ENCODE peak calls at places on chromosomes 3 and 15, in six cellular contexts. O is HCT116, W is HepG2, G is GM12878, R is A549, U is endothelial cell of umbilical vein. Q is an unnamed sample.

GRCh38 chr15:61205427-61205826 is 23.7 kb downstream of the RORA start:
- DNase-seq in U (peak; percentile 38), R (no peak), G (no peak), W (no peak), O (no peak), Q (no peak)

GRCh38 chr15:47756872-47757271 is 39.6 kb downstream of the SEMA6D start:
- DNase-seq in G (no peak), W (no peak), U (peak; percentile 70), O (no peak), R (no peak), Q (no peak)

GRCh38 chr3:29468150-29468549 is 187.3 kb downstream of the RBMS3 start:
- DNase-seq in W (no peak), U (no peak), R (no peak), O (no peak), G (no peak), Q (no peak)

GRCh38 chr3:5197470-5198312 is 10.2 kb downstream of the EDEM1 start:
- DNase-seq in R (no peak), U (no peak), O (no peak), W (no peak), G (peak; percentile 83), Q (peak; percentile 73)

GRCh38 chr15:59833366-59833765 is 144.2 kb upstream of the BNIP2 start:
- DNase-seq in W (no peak), U (no peak), G (no peak), O (no peak), R (no peak), Q (no peak)

GRCh38 chr15:99961011-99961441 is 227.8 kb upstream of the LYSMD4 start:
- DNase-seq in R (peak; percentile 34), G (no peak), U (no peak), O (peak; percentile 51), W (no peak), Q (peak; percentile 39)

GRCh38 chr15:29914441-29915053 is 92.3 kb upstream of the TJP1 start:
- DNase-seq in W (no peak), O (no peak), R (no peak), G (no peak), U (no peak), Q (no peak)

GRCh38 chr15:58565620-58566019 is 133.8 kb downstream of the LIPC start:
- DNase-seq in O (no peak), U (no peak), W (no peak), R (no peak), G (no peak), Q (no peak)

GRCh38 chr3:108124337-108125150 is 33.7 kb upstream of the CD47 start:
- DNase-seq in R (no peak), G (peak; percentile 96), W (no peak), U (peak; percentile 30), O (no peak), Q (peak; percentile 87)

DNA sequence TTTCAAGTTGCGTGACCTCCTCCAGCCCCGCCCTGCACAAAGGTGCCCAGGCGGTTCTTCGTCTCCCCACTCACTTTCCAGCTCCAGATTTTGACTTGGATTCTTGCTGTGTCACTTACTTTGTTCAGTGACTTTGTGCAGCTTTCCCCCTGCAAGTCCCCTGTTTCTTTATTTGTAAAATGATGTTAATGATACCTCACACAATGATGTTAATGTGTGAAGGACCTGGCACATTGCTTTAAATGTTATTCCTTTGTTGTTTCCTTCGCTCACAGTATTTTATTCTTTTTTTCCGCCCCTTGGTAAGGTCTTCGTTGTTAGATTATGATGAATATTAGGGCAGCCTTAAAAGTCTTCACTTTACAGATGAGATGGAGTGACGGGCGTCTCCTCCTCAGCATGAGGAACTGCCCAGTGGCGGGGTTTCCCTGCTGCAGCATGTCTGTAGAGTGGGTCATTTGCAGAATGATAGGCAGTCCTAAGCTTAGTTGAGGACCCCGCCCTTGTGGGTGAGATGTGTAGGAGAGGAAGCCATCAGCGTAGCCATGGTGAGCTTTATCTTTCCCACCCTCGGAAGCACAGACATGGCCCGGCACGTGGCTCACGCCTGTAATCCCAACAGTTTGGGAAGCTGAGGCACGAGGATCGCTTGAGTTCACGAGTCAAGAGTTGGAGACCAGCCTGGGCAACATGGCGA is 728 bp downstream of the NIT2 start:
- DNase-seq in W (peak; percentile 16), G (no peak), U (peak; percentile 27), R (peak; percentile 26), O (no peak), Q (peak; percentile 78)
- TF ChIP-seq MAX in W (no peak), G (no peak), U (no peak), R (no peak), O (no peak), Q (peak; percentile 41)

DNA sequence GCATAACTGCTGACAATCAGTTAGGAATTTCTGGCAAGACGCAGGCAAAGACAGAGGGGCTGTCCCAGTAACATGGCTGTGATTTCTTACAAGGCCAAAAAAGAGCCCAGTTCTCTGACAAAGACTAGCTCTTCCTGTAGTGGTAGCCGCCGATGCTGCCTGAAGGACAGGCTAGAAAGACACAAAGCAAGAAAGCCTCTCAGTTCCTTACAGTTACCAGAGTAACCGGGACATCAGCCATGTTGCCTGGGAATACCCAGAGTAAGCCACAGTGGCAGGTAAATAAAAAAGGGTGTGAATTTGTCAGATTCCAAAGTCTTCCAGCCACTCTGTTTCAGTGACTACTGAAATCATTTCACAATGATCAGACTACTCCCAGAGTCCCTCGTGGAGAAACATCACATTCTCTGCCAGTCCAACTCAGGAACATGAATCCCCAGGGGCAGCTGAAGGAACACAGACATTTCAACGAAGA is 493.6 kb upstream of the ADAMTS9 start:
- DNase-seq in R (no peak), W (no peak), G (no peak), O (no peak), U (no peak), Q (no peak)
- TF ChIP-seq MAX in R (no peak), W (no peak), G (no peak), O (no peak), U (no peak), Q (no peak)

GRCh38 chr15:98787936-98788757 is 139.8 kb downstream of the IGF1R start:
- DNase-seq in U (no peak), R (peak; percentile 62), O (no peak), G (no peak), W (peak; percentile 43), Q (peak; percentile 85)
- TF ChIP-seq MAX in U (no peak), R (no peak), O (no peak), G (no peak), W (no peak), Q (no peak)

GRCh38 chr3:196639517-196640500 is at the start of gene NRROS:
- DNase-seq in W (no peak), O (no peak), R (no peak), G (no peak), U (peak; percentile 55), Q (peak; percentile 93)
- TF ChIP-seq MAX in W (peak; percentile 22), O (no peak), R (no peak), G (peak; percentile 77), U (peak; percentile 74), Q (peak; percentile 58)

DNA sequence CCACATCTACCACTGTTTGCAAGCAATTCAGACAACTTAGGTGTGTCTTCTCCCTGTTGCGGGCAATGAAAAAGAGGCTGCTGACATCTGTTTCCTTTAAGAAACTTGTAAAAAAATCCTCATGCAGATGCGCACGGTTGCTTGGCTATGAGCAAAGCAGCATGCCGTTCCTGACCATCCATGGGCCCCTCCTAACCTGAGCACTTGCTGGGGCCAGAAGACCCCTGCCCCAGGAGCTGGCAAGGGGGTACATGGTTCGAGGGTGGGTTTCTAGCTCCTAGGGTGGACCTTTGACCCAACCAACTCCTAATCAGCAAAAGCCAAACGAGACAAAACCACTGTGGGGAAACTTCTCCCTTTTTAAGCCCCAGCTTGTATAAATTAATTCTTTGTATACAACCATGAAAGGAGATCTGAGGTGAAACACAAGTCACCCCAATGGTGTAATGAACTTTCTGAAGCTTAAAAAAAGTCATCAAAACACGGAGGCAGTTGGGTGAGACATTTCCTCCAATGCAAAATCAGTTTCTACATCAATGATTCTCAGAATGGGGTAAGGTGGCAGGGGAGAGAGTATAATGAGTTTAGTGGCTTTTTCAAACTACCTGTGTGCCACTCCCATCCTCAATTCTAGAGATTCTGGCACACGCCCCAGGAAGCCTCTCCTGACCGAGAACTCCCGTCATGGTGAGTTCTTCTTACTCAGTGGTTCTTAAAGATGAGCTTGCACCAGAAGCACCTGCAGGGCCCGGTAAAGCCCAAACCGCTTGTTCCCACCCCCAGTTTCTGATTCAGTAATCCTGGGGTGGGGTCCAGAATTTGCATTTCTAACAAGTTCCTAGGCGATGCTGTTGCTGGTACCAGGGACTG is 44.1 kb downstream of the CPN2 start:
- DNase-seq in W (no peak), G (peak; percentile 81), O (no peak), R (no peak), U (no peak), Q (peak; percentile 77)
- TF ChIP-seq MAX in W (no peak), G (no peak), O (no peak), R (no peak), U (no peak), Q (no peak)

GRCh38 chr3:12661926-12662592 is 1.9 kb downstream of the RAF1 start:
- DNase-seq in U (no peak), R (no peak), G (no peak), W (no peak), O (no peak), Q (no peak)

GRCh38 chr3:12656850-12657249 is 7.1 kb downstream of the RAF1 start:
- DNase-seq in U (no peak), R (no peak), G (no peak), W (no peak), O (no peak), Q (no peak)

GRCh38 chr3:12660196-12660595 is 3.7 kb downstream of the RAF1 start:
- DNase-seq in G (no peak), R (no peak), O (no peak), W (no peak), U (no peak), Q (no peak)

GRCh38 chr3:12658593-12659058 is 5.3 kb downstream of the RAF1 start:
- DNase-seq in R (no peak), U (no peak), G (no peak), O (no peak), W (no peak), Q (no peak)

DNA sequence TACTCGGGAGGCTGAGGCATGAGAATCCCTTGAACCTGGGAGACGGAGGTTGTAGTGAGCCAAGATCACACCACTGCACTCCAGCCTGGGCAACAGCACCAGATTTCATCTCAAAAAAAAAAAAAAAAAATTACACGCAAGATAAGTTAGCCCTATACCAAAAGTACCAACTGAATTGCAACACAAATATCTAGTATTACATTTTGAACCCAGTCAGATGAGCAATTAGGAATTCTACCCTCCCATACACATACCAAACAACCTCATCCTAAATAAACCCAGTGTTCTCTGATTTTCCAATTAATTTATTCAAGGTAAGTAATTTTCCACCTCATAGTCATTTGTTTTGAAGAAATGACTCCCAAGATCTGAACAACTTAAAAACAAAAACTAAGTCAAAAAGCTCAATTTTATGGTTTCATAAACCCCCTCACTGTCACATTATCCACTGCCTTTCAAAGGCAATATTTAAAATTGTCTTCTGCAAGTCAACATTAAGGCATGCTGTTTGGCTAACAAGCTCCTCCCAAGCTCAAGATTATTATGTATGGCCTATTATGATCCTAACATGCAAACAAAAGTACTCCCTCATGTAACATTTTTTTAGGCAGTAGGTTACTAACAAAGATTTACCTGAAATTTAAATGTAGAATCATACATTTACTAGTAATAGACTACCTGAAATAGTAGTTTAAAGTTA is 4.5 kb downstream of the RAF1 start:
- DNase-seq in W (no peak), O (no peak), U (no peak), R (no peak), G (no peak), Q (no peak)
- TF ChIP-seq MAX in W (no peak), O (no peak), U (no peak), R (no peak), G (no peak), Q (no peak)